ENCODE peak calls at places on chromosome 19, in nine cellular contexts. F is heart left ventricle, N is stomach, A is body of pancreas, S is uterus, C is H54, E is adrenal gland, Q is right lobe of liver, W is Peyer's patch. R is an unnamed sample.

GRCh38 chr19:19530423-19530804 is 1.7 kb downstream of the YJEFN3 start:
- DNase-seq in F (no peak), N (no peak), A (no peak), S (no peak), C (no peak), E (no peak), Q (no peak), W (no peak), R (no peak)

GRCh38 chr19:33405491-33406461 is 32.3 kb downstream of the CEBPG start:
- DNase-seq in F (peak; percentile 65), N (no peak), A (no peak), S (peak; percentile 13), C (no peak), E (no peak), Q (peak; percentile 75), W (no peak), R (no peak)

GRCh38 chr19:53880716-53881481 is 1.1 kb upstream of the PRKCG start:
- DNase-seq in F (no peak), N (no peak), A (no peak), S (no peak), C (no peak), E (no peak), Q (no peak), W (no peak), R (no peak)

GRCh38 chr19:42427313-42427712 is at the start of gene LIPE:
- DNase-seq in F (no peak), N (no peak), A (no peak), S (no peak), C (no peak), E (no peak), Q (no peak), W (no peak), R (no peak)

GRCh38 chr19:6216996-6217751 is 62.6 kb downstream of the MLLT1 start:
- DNase-seq in F (peak; percentile 61), N (no peak), A (no peak), S (peak; percentile 73), C (no peak), E (no peak), Q (peak; percentile 24), W (no peak), R (peak; percentile 36)

GRCh38 chr19:17513801-17514200 is 2.4 kb downstream of the PGLS start:
- DNase-seq in F (no peak), N (no peak), A (no peak), S (no peak), C (no peak), E (no peak), Q (no peak), W (no peak), R (no peak)

GRCh38 chr19:30630289-30631034 is 258.3 kb downstream of the ZNF536 start:
- DNase-seq in F (no peak), N (no peak), A (no peak), S (no peak), C (no peak), E (no peak), Q (no peak), W (no peak), R (no peak)

GRCh38 chr19:54452626-54453025 is 3.6 kb downstream of the LENG8 start:
- DNase-seq in F (no peak), N (no peak), A (no peak), S (no peak), C (no peak), E (no peak), Q (no peak), W (no peak), R (no peak)

GRCh38 chr19:7644550-7644877 is 7.6 kb downstream of the STXBP2 start:
- DNase-seq in F (no peak), N (no peak), A (no peak), S (no peak), C (no peak), E (no peak), Q (no peak), W (no peak), R (no peak)

GRCh38 chr19:10699650-10700335 is 1.4 kb upstream of the QTRT1 start:
- DNase-seq in F (no peak), N (peak; percentile 74), A (peak; percentile 71), S (no peak), C (no peak), E (peak; percentile 79), Q (no peak), W (peak; percentile 87), R (peak; percentile 85)

GRCh38 chr19:38661166-38661565 is 13.7 kb downstream of the ACTN4 start:
- DNase-seq in F (no peak), N (no peak), A (no peak), S (no peak), C (no peak), E (no peak), Q (no peak), W (no peak), R (no peak)

GRCh38 chr19:38660724-38661123 is 13.3 kb downstream of the ACTN4 start:
- DNase-seq in F (no peak), N (no peak), A (no peak), S (no peak), C (no peak), E (no peak), Q (no peak), W (no peak), R (no peak)

GRCh38 chr19:38657633-38658222 is 10.3 kb downstream of the ACTN4 start:
- DNase-seq in F (no peak), N (no peak), A (no peak), S (no peak), C (no peak), E (peak; percentile 60), Q (no peak), W (no peak), R (no peak)

GRCh38 chr19:38656171-38656981 is 8.9 kb downstream of the ACTN4 start:
- DNase-seq in F (no peak), N (no peak), A (no peak), S (no peak), C (no peak), E (peak; percentile 57), Q (no peak), W (no peak), R (no peak)

DNA sequence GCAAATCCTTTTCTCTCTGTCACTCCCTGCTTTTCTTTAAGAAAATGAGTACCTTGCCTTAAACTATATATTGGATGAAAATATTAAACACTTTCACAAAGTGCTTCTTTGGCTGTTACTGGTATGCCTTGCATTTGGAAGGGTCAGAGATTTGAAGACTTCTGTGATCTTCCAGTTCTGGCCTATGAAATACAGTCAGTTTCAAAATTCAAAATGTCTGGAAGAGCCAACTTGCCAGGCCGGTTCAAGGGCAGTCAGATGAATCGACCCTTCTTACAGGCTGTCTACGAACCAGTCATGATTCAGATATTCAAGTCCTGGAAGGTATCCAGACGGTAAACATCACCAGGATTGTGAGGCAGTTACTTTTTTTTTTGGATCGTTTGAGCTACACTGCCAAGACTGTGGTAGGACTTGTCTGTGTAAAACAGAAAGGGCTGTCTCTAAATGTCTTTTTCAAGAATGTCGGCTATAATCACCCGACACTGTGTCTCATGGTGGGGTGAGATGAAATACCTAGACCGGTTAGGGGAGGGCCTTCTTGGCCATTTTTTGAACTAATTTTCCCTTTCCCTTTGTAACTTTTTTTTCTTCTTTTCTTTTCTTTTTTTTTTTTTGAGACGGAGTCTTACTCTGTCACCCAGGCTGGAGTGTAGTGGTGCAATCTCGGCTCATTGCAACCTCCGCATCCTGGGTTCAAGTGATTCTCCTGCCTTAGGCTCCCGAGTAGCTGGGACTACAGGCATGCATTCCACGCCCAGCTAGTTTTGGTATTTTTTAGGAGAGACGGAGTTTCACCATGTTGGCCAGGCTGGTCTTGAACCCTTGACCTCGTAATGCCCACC is 11.2 kb downstream of the ACTN4 start:
- DNase-seq in F (no peak), N (peak; percentile 63), A (peak; percentile 67), S (no peak), C (no peak), E (peak; percentile 90), Q (no peak), W (no peak), R (no peak)
- TF ChIP-seq POLR2A in F (no peak), N (no peak), A (no peak), S (peak; percentile 36), C (no peak), E (peak; percentile 82), Q (peak; percentile 29), W (no peak), R (no peak)

DNA sequence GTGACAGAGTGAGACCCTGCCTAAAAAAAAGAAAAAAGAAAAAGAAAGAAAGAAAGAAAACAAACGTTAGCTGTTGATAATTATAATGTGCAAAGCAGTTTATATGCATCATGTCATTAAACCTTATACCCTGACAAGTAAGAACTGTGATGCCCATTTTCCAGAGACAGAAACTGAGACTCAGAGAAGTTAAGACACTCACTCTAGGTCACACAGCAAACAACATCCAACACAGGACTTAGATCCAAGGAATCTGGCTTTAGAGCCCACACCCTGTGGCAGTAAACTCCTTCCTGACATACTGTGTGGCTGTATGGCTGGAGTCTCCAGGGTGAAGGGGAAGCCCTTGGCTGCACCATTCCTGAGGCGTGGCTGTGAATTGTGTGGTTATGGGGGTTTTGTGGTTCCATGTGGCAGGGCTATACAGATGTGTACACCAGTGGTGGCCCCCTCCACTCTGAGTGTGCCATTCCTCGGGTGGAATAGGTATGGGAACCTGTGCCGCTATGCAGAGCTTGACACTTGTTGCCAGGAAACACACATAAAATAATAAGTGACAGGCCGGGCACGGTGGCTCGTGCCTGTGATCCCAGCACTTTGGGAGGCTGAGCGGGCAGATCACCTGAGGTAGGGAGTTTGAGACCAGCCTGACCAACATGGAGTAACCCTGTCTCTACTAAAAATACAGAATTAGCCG is 15.6 kb downstream of the AXL start:
- DNase-seq in F (peak; percentile 33), N (no peak), A (no peak), S (no peak), C (no peak), E (no peak), Q (no peak), W (no peak), R (no peak)
- TF ChIP-seq POLR2A in F (no peak), N (no peak), A (no peak), S (no peak), C (no peak), E (no peak), Q (no peak), W (no peak), R (no peak)

DNA sequence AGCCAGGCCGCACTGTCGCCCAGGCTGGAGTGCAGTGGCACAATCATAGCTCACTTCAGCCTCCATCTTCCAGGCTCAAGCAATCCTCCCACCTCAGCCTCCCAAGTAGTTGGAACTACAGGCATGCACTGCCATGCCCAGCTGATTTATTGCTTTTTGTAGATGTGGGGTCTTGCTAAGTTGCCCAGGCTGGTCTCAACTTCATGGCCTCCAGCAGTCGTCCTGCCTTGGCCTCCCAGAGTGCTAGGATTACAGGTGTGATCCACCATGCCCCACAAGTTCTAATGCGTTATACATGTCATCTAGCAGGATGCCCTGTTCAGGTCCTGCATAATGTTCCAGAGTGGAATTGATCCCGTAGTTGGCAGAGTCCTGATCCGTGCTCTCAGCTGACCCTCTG is 4.6 kb downstream of the C19orf53 start:
- DNase-seq in F (no peak), N (no peak), A (no peak), S (no peak), C (no peak), E (no peak), Q (no peak), W (no peak), R (no peak)
- TF ChIP-seq POLR2A in F (no peak), N (no peak), A (no peak), S (no peak), C (no peak), E (no peak), Q (no peak), W (no peak), R (no peak)

DNA sequence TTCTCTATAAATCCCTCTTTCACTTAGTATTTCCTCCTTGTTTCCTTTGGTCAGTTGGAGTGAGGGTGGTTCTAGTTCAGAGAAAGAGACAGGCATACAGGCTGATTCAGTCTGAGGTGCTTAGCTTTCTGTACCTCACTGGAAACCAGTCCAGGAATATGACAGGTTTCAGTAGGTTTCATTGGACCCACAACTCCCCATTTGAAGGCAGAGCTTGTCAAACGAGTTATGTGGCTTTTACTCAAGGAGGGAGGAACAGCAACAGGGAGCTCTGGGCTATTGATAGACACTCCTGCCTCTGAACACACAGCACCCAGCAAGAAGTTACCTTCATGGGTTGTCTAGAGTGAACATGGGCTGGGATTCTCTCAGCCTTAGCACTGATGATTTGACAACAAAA is 14.5 kb downstream of the ACTN4 start:
- DNase-seq in F (no peak), N (peak; percentile 69), A (peak; percentile 59), S (no peak), C (no peak), E (no peak), Q (no peak), W (no peak), R (no peak)
- TF ChIP-seq POLR2A in F (no peak), N (no peak), A (no peak), S (peak; percentile 12), C (no peak), E (no peak), Q (no peak), W (peak; percentile 11), R (no peak)

R was measured in erythroblast.